ENCODE peak calls at places on chromosomes 2 and 18, in six cellular contexts. M, V, F, X, Y and D are unnamed samples.

GRCh38 chr2:119160361-119160965 is 1.9 kb upstream of the C1QL2 start:
- DNase-seq in Y (no peak), V (no peak), X (no peak), M (no peak), F (no peak), D (peak)

GRCh38 chr2:98459776-98460175 is 15.1 kb downstream of the INPP4A start:
- DNase-seq in V (no peak), X (no peak), F (no peak), M (no peak), Y (no peak), D (no peak)

GRCh38 chr2:71749671-71750101 is 296.3 kb downstream of the DYSF start:
- DNase-seq in V (no peak), Y (no peak), M (no peak), F (peak), X (no peak), D (no peak)

GRCh38 chr2:21617885-21618434 is 494.2 kb downstream of the TDRD15 start:
- DNase-seq in X (no peak), M (no peak), Y (no peak), V (no peak), F (no peak), D (no peak)

GRCh38 chr2:190835303-190835930 is 45.2 kb upstream of the GLS start:
- DNase-seq in X (peak), V (no peak), F (no peak), Y (no peak), M (no peak), D (peak)

GRCh38 chr2:128438091-128438490 is 119.4 kb upstream of the HS6ST1 start:
- DNase-seq in X (no peak), F (no peak), M (no peak), V (no peak), Y (peak), D (no peak)

GRCh38 chr2:100878000-100878786 is 58.3 kb downstream of the NPAS2 start:
- DNase-seq in Y (no peak), M (no peak), V (no peak), X (no peak), F (no peak), D (no peak)

GRCh38 chr2:15206419-15206818 is 354.7 kb downstream of the NBAS start:
- DNase-seq in M (no peak), F (no peak), V (no peak), X (no peak), Y (no peak), D (no peak)

GRCh38 chr2:101106453-101107181 is 44.6 kb downstream of the TBC1D8 start:
- DNase-seq in M (peak), Y (no peak), X (no peak), F (no peak), V (no peak), D (no peak)

GRCh38 chr18:27665264-27665799 is 480.2 kb upstream of the CHST9 start:
- DNase-seq in M (no peak), X (peak), Y (no peak), F (no peak), V (no peak), D (no peak)

GRCh38 chr2:20148841-20149702 is 75.9 kb downstream of the SDC1 start:
- DNase-seq in F (no peak), Y (no peak), X (no peak), V (no peak), M (no peak), D (peak)

GRCh38 chr18:70337139-70337972 is 48.5 kb downstream of the SOCS6 start:
- DNase-seq in M (peak), F (no peak), V (no peak), X (peak), Y (peak), D (peak)

GRCh38 chr2:135913726-135914365 is 37.6 kb upstream of the MCM6 start:
- DNase-seq in Y (peak), M (peak), V (no peak), F (peak), X (peak), D (peak)

GRCh38 chr18:79606621-79607331 is 72.8 kb upstream of the CTDP1 start:
- DNase-seq in V (no peak), M (no peak), F (no peak), Y (no peak), X (no peak), D (no peak)

GRCh38 chr2:235520787-235521186 is 26.9 kb downstream of the AGAP1 start:
- DNase-seq in X (no peak), Y (no peak), V (no peak), F (no peak), M (no peak), D (no peak)

GRCh38 chr2:148730085-148730484 is 85.5 kb downstream of the EPC2 start:
- DNase-seq in F (no peak), V (no peak), X (no peak), M (no peak), Y (no peak), D (peak)

GRCh38 chr2:105317937-105318336 is 11.6 kb downstream of the TGFBRAP1 start:
- DNase-seq in F (no peak), V (no peak), Y (no peak), M (no peak), X (no peak), D (no peak)

GRCh38 chr2:69986691-69987090 is 25.3 kb upstream of the ASPRV1 start:
- DNase-seq in F (no peak), M (no peak), V (no peak), X (no peak), Y (no peak), D (no peak)

GRCh38 chr2:177172034-177172880 is 40.3 kb upstream of the HNRNPA3 start:
- DNase-seq in X (no peak), M (no peak), Y (no peak), F (no peak), V (no peak), D (peak)

GRCh38 chr2:71129114-71129890 is 727 bp downstream of the MCEE start:
- DNase-seq in F (no peak), M (no peak), Y (no peak), V (no peak), X (no peak), D (peak)

GRCh38 chr2:190352668-190353536 is 9.5 kb downstream of the INPP1 start:
- DNase-seq in X (no peak), Y (no peak), V (no peak), M (no peak), F (no peak), D (no peak)

GRCh38 chr2:28231110-28231621 is 161.5 kb upstream of the FOSL2 start:
- DNase-seq in M (no peak), X (no peak), Y (no peak), F (no peak), V (no peak), D (peak)

GRCh38 chr2:28656937-28657615 is 94.6 kb upstream of the PPP1CB start:
- DNase-seq in Y (no peak), X (no peak), F (no peak), M (peak), V (no peak), D (no peak)

GRCh38 chr18:60189840-60190239 is 182.7 kb downstream of the MC4R start:
- DNase-seq in V (no peak), X (no peak), F (no peak), M (no peak), Y (no peak), D (no peak)

GRCh38 chr2:120641366-120641771 is 94.3 kb upstream of the GLI2 start:
- DNase-seq in X (no peak), Y (no peak), M (no peak), V (no peak), F (no peak), D (peak)

GRCh38 chr2:132923787-132924186 is 253.8 kb upstream of the LYPD1 start:
- DNase-seq in X (no peak), Y (no peak), V (no peak), M (no peak), F (no peak), D (peak)

GRCh38 chr2:220090050-220090449 is 462.6 kb downstream of the SLC4A3 start:
- DNase-seq in M (no peak), Y (no peak), V (no peak), F (no peak), X (no peak), D (no peak)

GRCh38 chr2:26269571-26270170 is 24.9 kb downstream of the HADHB start:
- DNase-seq in F (peak), M (no peak), Y (no peak), V (no peak), X (no peak), D (no peak)